ENCODE peak calls at places on chromosome 20, in five cellular contexts. One of them, this sample, is unnamed.
A peak's percentile ranks its signal among the peaks of the same experiment; 100 is the strongest.

GRCh38 chr20:671252-672030 is 4.2 kb downstream of the SCRT2 start:
- DNase-seq in CD4-positive, CD25-positive, alpha-beta regulatory T cell: no peak
- DNase-seq in SJCRH30: peak; percentile 44
- DNase-seq in MCF 10A: no peak
- DNase-seq in midbrain: no peak
- DNase-seq in this sample: no peak

GRCh38 chr20:4681971-4682370 is 39.7 kb upstream of the PRND start:
- DNase-seq in CD4-positive, CD25-positive, alpha-beta regulatory T cell: no peak
- DNase-seq in SJCRH30: no peak
- DNase-seq in MCF 10A: peak; percentile 90
- DNase-seq in midbrain: peak; percentile 7
- DNase-seq in this sample: no peak

GRCh38 chr20:19423892-19424620 is 211.6 kb downstream of the SLC24A3 start:
- DNase-seq in CD4-positive, CD25-positive, alpha-beta regulatory T cell: no peak
- DNase-seq in SJCRH30: no peak
- DNase-seq in MCF 10A: no peak
- DNase-seq in midbrain: no peak
- DNase-seq in this sample: no peak

GRCh38 chr20:54759589-54759988 is 284.2 kb downstream of the DOK5 start:
- DNase-seq in CD4-positive, CD25-positive, alpha-beta regulatory T cell: no peak
- DNase-seq in SJCRH30: no peak
- DNase-seq in MCF 10A: no peak
- DNase-seq in midbrain: no peak
- DNase-seq in this sample: no peak

GRCh38 chr20:31908016-31908415 is 37.6 kb downstream of the TTLL9 start:
- DNase-seq in CD4-positive, CD25-positive, alpha-beta regulatory T cell: no peak
- DNase-seq in SJCRH30: no peak
- DNase-seq in MCF 10A: no peak
- DNase-seq in midbrain: no peak
- DNase-seq in this sample: no peak

GRCh38 chr20:34302312-34302722 is 838 bp downstream of the AHCY start:
- DNase-seq in CD4-positive, CD25-positive, alpha-beta regulatory T cell: no peak
- DNase-seq in SJCRH30: no peak
- DNase-seq in MCF 10A: no peak
- DNase-seq in midbrain: no peak
- DNase-seq in this sample: no peak

GRCh38 chr20:20395856-20396600 is 28.1 kb downstream of the INSM1 start:
- DNase-seq in CD4-positive, CD25-positive, alpha-beta regulatory T cell: no peak
- DNase-seq in SJCRH30: peak; percentile 85
- DNase-seq in MCF 10A: no peak
- DNase-seq in midbrain: no peak
- DNase-seq in this sample: no peak

GRCh38 chr20:39291301-39291700 is 329.2 kb downstream of the DHX35 start:
- DNase-seq in CD4-positive, CD25-positive, alpha-beta regulatory T cell: no peak
- DNase-seq in SJCRH30: no peak
- DNase-seq in MCF 10A: peak; percentile 43
- DNase-seq in midbrain: no peak
- DNase-seq in this sample: no peak

This sample was measured in SK-N-MC.